ENCODE peak calls at places on chromosomes 3 and 15, in seven cellular contexts. C is GM12865, Z is psoas muscle, R is A549, W is bronchial epithelial cell, I is neural progenitor cell, Q is PC-3. Y is an unnamed sample.

GRCh38 chr3:187689984-187690383 is 12.4 kb downstream of the RTP2 start:
- DNase-seq in R (no peak), Z (no peak), W (no peak), C (no peak), Q (no peak), I (no peak), Y (no peak)

GRCh38 chr3:141373768-141374526 is 5.6 kb downstream of the ZBTB38 start:
- DNase-seq in I (no peak), Z (no peak), C (no peak), W (no peak), R (peak), Q (no peak), Y (no peak)

GRCh38 chr3:160856450-160856849 is 100.4 kb downstream of the PPM1L start:
- DNase-seq in I (no peak), W (no peak), Z (no peak), Q (no peak), C (no peak), R (no peak), Y (no peak)

GRCh38 chr15:55260562-55261131 is 29.0 kb downstream of the RAB27A start:
- DNase-seq in W (no peak), C (no peak), R (no peak), Z (no peak), Q (no peak), I (no peak), Y (no peak)

GRCh38 chr3:22585504-22585903 is 617.6 kb upstream of the UBE2E2 start:
- DNase-seq in Z (no peak), W (peak), C (no peak), I (no peak), Q (peak), R (no peak), Y (peak)

GRCh38 chr3:11603628-11604027 is 40.1 kb downstream of the VGLL4 start:
- DNase-seq in Z (peak), W (no peak), Q (no peak), R (peak), C (no peak), I (no peak), Y (no peak)

GRCh38 chr3:184599143-184599542 is 37.6 kb downstream of the EPHB3 start:
- DNase-seq in W (no peak), I (no peak), R (no peak), Z (no peak), Q (no peak), C (no peak), Y (no peak)

GRCh38 chr15:37764733-37765191 is 169.7 kb upstream of the TMCO5A start:
- DNase-seq in Q (peak), I (peak), C (peak), R (peak), Z (no peak), W (peak), Y (peak)

GRCh38 chr3:107431048-107431297 is 53.7 kb downstream of the CCDC54 start:
- DNase-seq in W (no peak), R (peak), Q (no peak), Z (no peak), I (no peak), C (peak), Y (no peak)

GRCh38 chr15:70376031-70376928 is 278.6 kb upstream of the TLE3 start:
- DNase-seq in C (no peak), I (peak), R (no peak), Z (no peak), Q (no peak), W (no peak), Y (no peak)

GRCh38 chr3:47714606-47715005 is 67.1 kb downstream of the SMARCC1 start:
- DNase-seq in W (no peak), Q (no peak), I (no peak), Z (no peak), R (no peak), C (no peak), Y (no peak)

GRCh38 chr3:187742351-187743171 is 2.7 kb downstream of the BCL6 start:
- DNase-seq in I (no peak), W (no peak), Z (peak), C (no peak), Q (peak), R (no peak), Y (no peak)

GRCh38 chr3:193885832-193886231 is 250.1 kb upstream of the HES1 start:
- DNase-seq in Q (peak), C (no peak), R (peak), Z (no peak), I (no peak), W (no peak), Y (no peak)

GRCh38 chr15:59369597-59369996 is 3.1 kb downstream of the MYO1E start:
- DNase-seq in I (no peak), C (peak), Q (peak), W (peak), Z (no peak), R (no peak), Y (no peak)

GRCh38 chr3:59388555-59389280 is 338.9 kb upstream of the CFAP20DC start:
- DNase-seq in Z (no peak), I (no peak), Q (peak), C (peak), W (peak), R (no peak), Y (no peak)

GRCh38 chr15:43190178-43190577 is 5.0 kb downstream of the CCNDBP1 start:
- DNase-seq in C (no peak), R (no peak), I (no peak), Q (no peak), Z (peak), W (no peak), Y (no peak)

GRCh38 chr3:113157408-113157980 is 53.9 kb upstream of the BOC start:
- DNase-seq in C (no peak), Z (peak), Q (no peak), I (no peak), W (no peak), R (no peak), Y (no peak)

GRCh38 chr3:157239082-157239704 is 79.2 kb upstream of the CCNL1 start:
- DNase-seq in R (peak), Z (peak), C (peak), Q (peak), W (peak), I (peak), Y (no peak)

GRCh38 chr3:94525039-94525438 is 462.2 kb downstream of the NSUN3 start:
- DNase-seq in W (peak), Q (peak), I (peak), C (peak), R (peak), Z (no peak), Y (no peak)

GRCh38 chr15:76199106-76200082 is 111.9 kb downstream of the ETFA start:
- DNase-seq in C (no peak), I (no peak), Q (no peak), R (no peak), W (peak), Z (peak), Y (no peak)

GRCh38 chr3:78887029-78887428 is 880.8 kb downstream of the ROBO1 start:
- DNase-seq in Z (no peak), I (no peak), R (peak), Q (no peak), C (no peak), W (peak), Y (no peak)

GRCh38 chr3:27536451-27536850 is 52.3 kb upstream of the SLC4A7 start:
- DNase-seq in Z (no peak), Q (no peak), W (no peak), R (no peak), C (no peak), I (no peak), Y (no peak)

GRCh38 chr3:180223268-180223667 is 186.5 kb upstream of the PEX5L start:
- DNase-seq in W (no peak), C (peak), Q (no peak), R (no peak), I (no peak), Z (no peak), Y (no peak)

GRCh38 chr3:126607214-126607908 is 47.6 kb downstream of the TXNRD3 start:
- DNase-seq in I (no peak), Q (peak), W (peak), Z (no peak), R (no peak), C (peak), Y (no peak)

DNA sequence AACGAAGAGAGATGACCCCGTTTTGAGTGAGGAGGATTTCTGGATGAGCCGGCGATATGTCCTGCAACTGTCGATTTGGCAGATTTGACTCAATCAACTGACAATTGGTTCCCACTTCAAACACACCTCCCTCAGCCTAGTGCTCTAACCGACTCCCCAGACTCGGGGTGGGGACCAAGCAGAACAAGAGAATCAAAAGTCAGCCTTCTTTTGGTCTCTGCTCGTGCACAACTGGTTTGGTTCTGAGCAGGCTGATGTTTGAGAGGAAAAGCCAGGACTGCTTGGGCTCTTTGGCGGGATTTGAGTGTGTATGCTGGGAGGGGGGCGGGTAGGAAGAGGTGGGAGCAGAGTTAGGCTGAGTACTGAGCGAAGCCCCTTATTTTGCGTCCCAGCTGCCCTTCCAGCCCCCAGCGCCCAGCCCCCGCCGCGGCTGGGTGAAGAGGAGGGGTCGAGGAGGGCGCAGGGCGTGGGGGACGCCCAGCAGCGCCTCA is 153.4 kb upstream of the GOLIM4 start:
- DNase-seq in Z (no peak), I (no peak), Q (peak), R (peak), W (no peak), C (peak), Y (no peak)
- H3K4me3 ChIP-seq in Z (peak), I (peak), Q (peak), R (peak), W (peak), C (peak), Y (peak)

GRCh38 chr15:84748274-84749110 is at the start of gene ZNF592:
- DNase-seq in Q (peak), I (peak), C (peak), Z (peak), W (peak), R (peak), Y (no peak)
- TF ChIP-seq CTCF in Q (no peak), I (no peak), C (peak), Z (peak), W (no peak), R (peak), Y (no peak)

DNA sequence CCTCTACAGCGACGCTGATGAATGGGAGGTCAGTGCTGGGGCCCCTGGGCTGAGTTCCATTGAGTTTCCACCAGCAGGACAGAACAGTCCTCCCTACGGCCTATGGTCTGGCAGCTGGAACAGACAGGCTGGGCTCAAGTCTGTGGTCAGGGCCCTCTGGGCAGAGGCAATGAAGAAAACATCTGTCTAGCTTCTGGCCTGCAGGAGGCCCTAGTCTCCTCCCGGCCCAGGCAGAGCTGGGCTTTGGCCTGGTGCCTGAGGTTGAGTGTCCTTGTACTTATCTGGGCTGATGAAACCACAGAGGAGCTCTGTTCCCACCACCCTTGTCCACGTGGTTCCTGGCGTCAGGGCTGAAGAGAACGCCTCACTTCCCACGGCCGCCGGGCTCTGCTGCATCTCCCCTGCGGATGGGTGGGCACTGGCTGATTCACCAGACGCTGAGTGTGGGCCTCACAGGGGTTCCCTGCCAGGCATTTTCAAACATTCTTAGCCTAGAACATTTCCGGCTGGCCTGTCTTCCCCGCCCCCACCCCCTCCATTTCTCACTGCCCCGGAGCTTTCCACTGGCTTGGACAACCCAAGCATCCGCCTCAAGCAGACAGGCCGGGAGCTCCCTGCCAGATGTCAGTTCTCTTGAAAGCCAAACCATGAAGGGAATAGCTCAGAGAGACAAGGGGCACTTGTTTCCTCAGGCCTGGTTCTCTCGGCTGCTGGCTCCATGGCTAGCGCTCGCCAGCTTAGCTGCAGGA is 20.3 kb downstream of the PPCDC start:
- DNase-seq in I (no peak), R (peak), Q (no peak), C (peak), W (peak), Z (peak), Y (peak)
- H3K4me3 ChIP-seq in I (no peak), R (no peak), Q (no peak), C (peak), W (no peak), Z (peak), Y (no peak)

GRCh38 chr15:41332788-41333527 is at the start of gene NUSAP1:
- DNase-seq in W (peak), C (peak), Q (no peak), Z (no peak), R (no peak), I (no peak), Y (no peak)
- TF ChIP-seq CTCF in W (no peak), C (no peak), Q (no peak), Z (no peak), R (no peak), I (no peak), Y (no peak)

DNA sequence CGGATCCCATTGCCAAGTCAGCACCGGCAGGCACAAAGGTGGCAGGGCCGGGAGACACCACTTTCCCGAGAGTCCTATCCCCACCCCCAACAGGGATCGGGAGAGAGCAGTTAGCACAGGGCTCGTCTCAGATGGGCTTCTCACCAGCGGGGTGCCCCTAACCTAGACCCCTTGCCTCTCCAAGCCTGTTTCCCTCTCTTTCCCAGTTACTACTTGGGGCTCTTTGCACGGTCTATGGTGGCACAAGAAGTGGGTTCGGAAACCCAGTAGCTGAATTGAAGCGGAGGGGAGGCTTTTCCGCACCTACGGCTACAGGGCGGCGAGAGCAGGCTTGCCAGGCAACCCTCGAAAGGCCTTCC is 383 bp upstream of the EFCC1 start:
- DNase-seq in W (no peak), R (no peak), Z (no peak), C (no peak), I (peak), Q (no peak), Y (no peak)
- H3K4me3 ChIP-seq in W (no peak), R (no peak), Z (peak), C (no peak), I (peak), Q (no peak), Y (peak)

GRCh38 chr3:17307482-17307881 is 422.7 kb downstream of the PLCL2 start:
- DNase-seq in Z (no peak), C (no peak), R (peak), W (peak), Q (peak), I (no peak), Y (no peak)
- TF ChIP-seq CTCF in Z (no peak), C (no peak), R (peak), W (no peak), Q (peak), I (no peak), Y (no peak)

GRCh38 chr3:123980539-123980938 is 11.4 kb downstream of the ROPN1 start:
- DNase-seq in Q (no peak), Z (no peak), I (no peak), C (no peak), R (no peak), W (no peak), Y (no peak)
- H3K4me3 ChIP-seq in Q (no peak), Z (peak), I (peak), C (no peak), R (peak), W (no peak), Y (no peak)